ENCODE peak calls at places on chromosomes 3 and 15, in four cellular contexts. G is HCT116, E is GM12878, J is HepG2. R is an unnamed sample.

GRCh38 chr3:58963928-58964497 is 85.8 kb downstream of the CFAP20DC start:
- DNase-seq in G (no peak), E (no peak), J (no peak), R (no peak)

GRCh38 chr3:124227150-124227630 is 235.3 kb upstream of the ROPN1 start:
- DNase-seq in J (no peak), G (no peak), E (no peak), R (no peak)

GRCh38 chr3:106457278-106458210 is 588.7 kb upstream of the CBLB start:
- DNase-seq in E (peak), J (no peak), G (no peak), R (peak)

GRCh38 chr15:31476411-31476810 is 149.8 kb downstream of the KLF13 start:
- DNase-seq in G (no peak), E (no peak), J (no peak), R (no peak)

GRCh38 chr3:174168026-174168425 is 691.1 kb upstream of the NAALADL2 start:
- DNase-seq in J (no peak), E (no peak), G (no peak), R (no peak)

GRCh38 chr15:41079717-41080116 is 36.4 kb downstream of the INO80 start:
- DNase-seq in J (no peak), E (no peak), G (no peak), R (no peak)

GRCh38 chr3:1439395-1439794 is 346.6 kb downstream of the CNTN6 start:
- DNase-seq in G (no peak), J (no peak), E (no peak), R (no peak)

GRCh38 chr3:136305879-136306278 is 55.7 kb downstream of the PCCB start:
- DNase-seq in G (peak), E (peak), J (no peak), R (peak)

GRCh38 chr3:57981483-57982087 is 26.6 kb upstream of the FLNB start:
- DNase-seq in E (no peak), J (no peak), G (no peak), R (no peak)

GRCh38 chr3:165336786-165337185 is 140.6 kb upstream of the SLITRK3 start:
- DNase-seq in G (no peak), J (no peak), E (no peak), R (no peak)

GRCh38 chr3:107416886-107417285 is 39.6 kb downstream of the CCDC54 start:
- DNase-seq in G (no peak), J (no peak), E (no peak), R (no peak)

GRCh38 chr3:169748670-169749069 is 16.2 kb downstream of the TERC start:
- DNase-seq in G (no peak), J (peak), E (no peak), R (no peak)

GRCh38 chr3:113243846-113244245 is 32.5 kb downstream of the BOC start:
- DNase-seq in G (no peak), J (no peak), E (no peak), R (no peak)

GRCh38 chr3:130644600-130645232 is 101.9 kb downstream of the PIK3R4 start:
- DNase-seq in J (no peak), E (no peak), G (no peak), R (no peak)

GRCh38 chr15:100703032-100703578 is 100.7 kb downstream of the ASB7 start:
- DNase-seq in G (no peak), J (no peak), E (peak), R (no peak)

GRCh38 chr3:18058666-18059065 is 316.2 kb upstream of the TBC1D5 start:
- DNase-seq in G (no peak), J (no peak), E (no peak), R (no peak)

GRCh38 chr3:85935171-85935570 is 976.4 kb downstream of the CADM2 start:
- DNase-seq in E (no peak), J (no peak), G (no peak), R (no peak)

GRCh38 chr15:81235276-81235675 is 38.6 kb downstream of the IL16 start:
- DNase-seq in G (no peak), E (no peak), J (no peak), R (no peak)

GRCh38 chr15:81239190-81239589 is 42.5 kb downstream of the IL16 start:
- DNase-seq in E (no peak), J (no peak), G (no peak), R (no peak)

DNA sequence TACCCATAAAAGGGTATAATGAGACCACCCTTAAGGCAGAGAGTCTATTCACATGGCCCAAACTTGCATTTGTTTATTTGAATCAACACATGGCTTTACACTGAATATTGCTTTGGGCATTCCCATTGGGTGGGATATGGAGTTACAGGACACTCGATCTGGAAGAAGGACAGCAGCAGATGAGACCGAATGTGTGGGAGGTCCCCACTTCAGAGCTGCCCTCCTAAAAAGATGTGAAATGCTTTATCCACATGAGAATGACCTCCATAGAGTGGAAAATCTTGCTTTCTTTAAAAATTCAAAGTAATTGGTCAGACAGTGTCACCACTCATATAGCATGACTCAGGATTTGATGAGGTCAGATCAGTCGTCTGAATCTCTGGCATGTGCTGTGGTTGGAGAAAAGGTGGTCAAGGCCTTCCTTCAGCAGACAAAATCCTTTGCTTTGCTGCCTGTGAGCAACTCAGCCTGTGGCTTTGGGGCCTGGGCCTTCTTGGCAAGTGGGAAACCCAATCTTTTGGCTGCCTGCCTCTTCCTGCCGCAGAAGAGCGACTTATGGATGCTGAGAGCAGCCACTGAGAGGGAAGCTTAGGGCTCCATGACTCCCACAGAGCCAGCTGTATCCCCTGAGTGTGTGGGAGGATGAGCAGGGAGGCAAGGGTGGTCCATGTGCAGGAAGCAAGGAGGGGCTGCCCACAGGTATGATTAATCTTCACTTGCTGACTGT is 39.3 kb downstream of the IL16 start:
- DNase-seq in J (no peak), E (no peak), G (no peak), R (no peak)
- TF ChIP-seq JUND in J (no peak), E (no peak), G (no peak), R (no peak)

GRCh38 chr3:129432036-129432435 is 3.6 kb upstream of the EFCAB12 start:
- DNase-seq in J (no peak), G (no peak), E (no peak), R (no peak)

GRCh38 chr3:129428382-129429079 is at the start of gene EFCAB12:
- DNase-seq in E (no peak), G (no peak), J (peak), R (peak)

GRCh38 chr3:129428020-129428381 is 435 bp downstream of the EFCAB12 start:
- DNase-seq in J (no peak), E (no peak), G (no peak), R (no peak)

GRCh38 chr3:129429080-129429451 is 630 bp upstream of the EFCAB12 start:
- DNase-seq in E (no peak), J (no peak), G (no peak), R (no peak)

GRCh38 chr3:129429597-129429996 is 1.2 kb upstream of the EFCAB12 start:
- DNase-seq in G (no peak), E (no peak), J (no peak), R (no peak)
- TF ChIP-seq JUND in G (no peak), E (no peak), J (no peak), R (no peak)

DNA sequence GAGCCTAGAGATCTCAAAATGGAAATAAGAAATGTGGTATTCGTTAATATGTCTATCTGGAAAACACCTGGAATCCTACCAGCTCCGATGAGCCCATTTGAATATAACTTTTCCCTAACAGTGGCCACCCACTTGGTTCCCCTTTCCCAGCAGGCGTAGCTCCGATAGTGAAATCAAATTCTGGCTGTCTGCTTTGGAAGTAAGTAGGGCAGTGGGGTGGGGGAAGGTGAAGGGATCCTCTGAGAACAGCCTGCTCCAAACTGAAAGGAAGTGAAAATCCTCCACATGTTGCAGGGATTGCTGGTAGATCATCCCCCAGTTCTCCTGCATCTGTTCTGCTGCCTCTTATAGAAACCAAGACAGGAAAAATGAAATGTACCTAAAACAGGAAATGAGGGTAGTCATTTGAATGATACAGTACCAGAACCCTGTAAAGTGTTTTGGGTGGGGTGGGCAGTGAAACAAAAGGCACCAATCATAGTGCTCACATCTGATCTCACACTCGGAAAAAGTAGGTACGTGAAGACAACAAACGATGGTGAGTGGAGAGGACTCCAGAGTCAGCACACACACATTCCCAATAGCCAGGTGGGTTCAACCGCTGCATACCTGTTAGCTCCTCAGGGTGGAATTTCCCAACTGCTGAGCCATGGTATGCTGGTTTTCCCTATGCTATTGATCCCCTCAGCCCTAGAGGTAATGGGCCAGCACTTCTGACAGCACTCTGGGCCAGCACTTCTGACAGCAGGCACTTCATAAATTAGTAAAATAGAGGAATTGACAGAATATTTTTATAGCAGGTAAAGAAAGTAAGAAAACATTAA is 304.9 kb upstream of the ADAMTS9 start:
- DNase-seq in G (no peak), J (no peak), E (no peak), R (no peak)
- TF ChIP-seq JUND in G (no peak), J (no peak), E (no peak), R (no peak)

DNA sequence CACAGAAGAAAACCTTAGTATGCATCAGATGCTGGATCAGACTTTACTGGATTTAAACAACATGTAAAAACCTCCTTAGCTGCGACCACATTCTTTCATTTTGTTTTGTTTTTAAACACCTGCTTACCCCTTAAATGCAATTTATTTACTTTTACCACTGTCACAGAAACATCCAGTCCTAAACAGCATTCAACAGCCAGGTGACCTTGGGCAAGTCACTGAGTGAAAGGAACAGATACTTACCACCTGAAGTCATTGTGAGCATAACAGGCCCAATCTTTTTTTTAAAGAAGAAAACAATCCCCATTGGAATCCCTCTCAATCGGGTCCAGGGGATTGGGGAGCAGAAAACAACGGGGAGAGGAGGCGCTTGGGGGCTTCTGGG is 390 bp downstream of the STARD5 start:
- DNase-seq in E (no peak), G (no peak), J (peak), R (no peak)
- TF ChIP-seq JUND in E (no peak), G (no peak), J (no peak), R (no peak)

GRCh38 chr3:45055411-45056143 is 29.5 kb downstream of the CLEC3B start:
- DNase-seq in G (no peak), J (peak), E (no peak), R (peak)

GRCh38 chr3:45055032-45055410 is 28.9 kb downstream of the CLEC3B start:
- DNase-seq in J (no peak), G (no peak), E (no peak), R (no peak)

GRCh38 chr3:45056608-45057301 is 30.7 kb downstream of the CLEC3B start:
- DNase-seq in J (no peak), E (no peak), G (no peak), R (no peak)

GRCh38 chr3:45051685-45052084 is 25.6 kb downstream of the CLEC3B start:
- DNase-seq in G (no peak), J (no peak), E (no peak), R (no peak)

DNA sequence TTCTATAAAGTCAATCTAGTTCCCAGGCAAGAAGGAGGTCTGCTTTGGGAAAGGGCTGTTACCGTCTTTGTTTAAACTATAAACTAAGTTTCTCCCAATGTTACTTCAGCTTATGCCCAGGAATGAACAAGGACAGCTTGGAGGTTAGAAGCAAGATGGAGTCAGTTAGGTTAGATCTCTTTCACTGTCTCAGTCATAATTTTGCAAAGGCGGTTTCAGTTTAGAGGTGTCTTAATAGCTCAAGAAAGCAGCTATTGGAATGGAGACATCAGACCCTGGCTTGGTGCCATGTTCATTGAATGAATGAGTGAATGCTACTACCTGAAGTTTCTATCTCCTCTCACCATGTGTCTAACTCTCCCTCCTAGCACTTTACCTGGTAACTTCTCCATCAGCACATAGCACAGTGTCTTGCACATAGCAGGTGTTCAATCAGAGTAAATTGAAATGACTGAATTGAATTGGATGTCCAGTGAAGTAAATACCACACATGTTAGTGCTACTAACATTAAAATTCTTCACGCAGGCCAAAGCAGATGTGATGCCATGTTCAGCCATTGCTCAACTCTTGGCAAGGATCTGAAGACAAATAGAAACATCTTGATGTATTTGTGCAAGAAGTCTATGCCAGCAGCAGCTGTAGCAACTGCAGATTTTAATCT is 28.2 kb downstream of the CLEC3B start:
- DNase-seq in G (no peak), J (no peak), E (no peak), R (peak)
- TF ChIP-seq JUND in G (no peak), J (no peak), E (no peak), R (no peak)

DNA sequence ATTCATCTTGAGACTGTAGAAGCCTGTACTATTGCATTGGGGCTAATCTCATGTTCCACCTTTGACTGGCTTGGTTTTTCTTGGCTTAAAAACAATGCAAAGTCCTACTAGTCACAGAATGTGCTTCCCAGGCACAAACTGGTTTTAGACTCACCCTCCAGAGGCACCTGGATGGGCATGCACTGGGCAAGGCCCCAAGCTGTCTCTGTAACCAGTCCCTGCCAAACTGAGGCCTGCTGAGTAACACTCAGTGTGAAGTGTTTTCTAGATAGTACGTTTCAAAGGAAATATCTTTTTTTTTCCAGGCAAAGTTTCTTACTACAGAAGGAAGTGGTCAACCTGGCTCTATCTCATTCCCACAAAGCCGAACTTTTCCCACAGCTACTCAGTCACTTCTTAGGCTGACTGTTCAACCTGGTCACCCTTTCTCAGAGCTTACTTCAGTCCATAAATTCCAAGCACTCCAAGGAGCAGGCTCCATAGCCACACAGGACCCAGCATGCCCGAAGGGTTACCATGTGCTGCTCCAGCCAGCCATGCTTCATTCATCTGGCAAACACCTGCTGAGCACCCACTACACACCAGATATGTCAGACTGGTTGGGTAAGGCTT is 57.4 kb downstream of the NPTN start:
- DNase-seq in G (no peak), E (no peak), J (no peak), R (no peak)
- TF ChIP-seq JUND in G (no peak), E (no peak), J (no peak), R (no peak)

GRCh38 chr15:22956980-22957264 is 23.2 kb downstream of the CYFIP1 start:
- DNase-seq in E (no peak), J (no peak), G (no peak), R (no peak)

GRCh38 chr15:22954798-22955543 is 25.2 kb downstream of the CYFIP1 start:
- DNase-seq in E (no peak), G (no peak), J (peak), R (peak)

GRCh38 chr15:22954326-22954725 is 25.8 kb downstream of the CYFIP1 start:
- DNase-seq in E (no peak), J (no peak), G (no peak), R (no peak)

GRCh38 chr15:22955544-22956085 is 24.6 kb downstream of the CYFIP1 start:
- DNase-seq in J (no peak), E (no peak), G (no peak), R (no peak)

DNA sequence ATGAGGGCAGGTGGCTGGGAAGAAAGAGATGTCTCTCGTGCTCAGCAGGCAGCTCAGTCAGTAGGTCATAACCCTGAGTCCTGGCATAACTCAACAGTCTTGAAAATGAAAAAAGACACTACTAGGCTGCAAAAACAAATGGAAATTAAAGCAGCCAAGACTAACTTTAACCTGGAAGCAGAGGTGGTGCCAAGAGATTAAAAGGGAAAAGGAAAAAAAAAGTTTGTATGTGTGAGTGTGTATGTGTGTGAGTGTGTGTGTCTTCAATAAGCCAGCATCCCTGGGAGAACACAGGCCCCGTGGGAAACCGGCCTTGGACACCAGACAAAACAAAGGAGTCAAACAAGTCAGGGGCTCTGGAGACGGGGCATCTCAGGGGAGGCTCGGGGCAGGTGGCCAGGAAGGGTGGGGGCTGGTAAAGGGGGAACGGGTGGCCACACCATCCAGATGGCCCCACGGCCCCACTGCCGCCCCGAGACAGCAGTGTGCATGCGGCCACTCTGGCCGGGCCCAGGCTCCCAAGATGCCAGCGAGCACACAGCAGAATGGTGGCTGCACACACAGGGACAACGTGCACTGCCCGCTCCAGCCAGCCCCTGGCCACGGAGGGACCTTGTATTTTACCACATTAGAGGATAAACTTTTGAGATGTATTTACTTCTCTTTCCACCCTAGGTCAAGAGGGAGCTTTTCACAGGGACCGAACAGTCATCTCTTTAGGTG is 23.8 kb downstream of the CYFIP1 start:
- DNase-seq in J (no peak), G (no peak), E (no peak), R (no peak)
- TF ChIP-seq JUND in J (no peak), G (no peak), E (no peak), R (no peak)